ENCODE peak calls at places on chromosomes 3 and 15, in five cellular contexts. X, F, O, L and Z are unnamed samples. For H3K4me1, the result is how much of the 10 kb centered on the place peaks cover.

GRCh38 chr3:79881431-79881830 is 113.6 kb upstream of the ROBO1 start:
- DNase-seq in X (no peak), F (no peak), O (no peak), L (no peak), Z (no peak)

GRCh38 chr3:191775451-191776233 is 314.7 kb downstream of the PYDC2 start:
- DNase-seq in X (no peak), F (no peak), O (no peak), L (no peak), Z (no peak)

GRCh38 chr15:43975326-43975725 is 148.5 kb downstream of the WDR76 start:
- DNase-seq in X (no peak), F (no peak), O (no peak), L (no peak), Z (no peak)

GRCh38 chr3:129602309-129602708 is 4.2 kb downstream of the PLXND1 start:
- DNase-seq in X (no peak), F (no peak), O (no peak), L (no peak), Z (no peak)

GRCh38 chr3:41900265-41900664 is 61.6 kb downstream of the ULK4 start:
- DNase-seq in X (no peak), F (peak), O (no peak), L (no peak), Z (no peak)

GRCh38 chr3:71542548-71543370 is 40.8 kb downstream of the FOXP1 start:
- DNase-seq in X (peak), F (peak), O (peak), L (peak), Z (peak)

GRCh38 chr3:168648321-168648720 is 552.6 kb upstream of the GOLIM4 start:
- DNase-seq in X (no peak), F (no peak), O (no peak), L (no peak), Z (no peak)

GRCh38 chr15:85133709-85134108 is 152.1 kb downstream of the PDE8A start:
- DNase-seq in X (no peak), F (no peak), O (no peak), L (no peak), Z (no peak)

GRCh38 chr15:82903511-82903910 is 49.0 kb downstream of the HOMER2 start:
- DNase-seq in X (no peak), F (no peak), O (no peak), L (no peak), Z (no peak)

GRCh38 chr3:28890373-28890772 is 390.5 kb upstream of the RBMS3 start:
- DNase-seq in X (no peak), F (no peak), O (no peak), L (no peak), Z (no peak)

GRCh38 chr15:51288143-51289065 is 50.0 kb downstream of the CYP19A1 start:
- DNase-seq in X (no peak), F (no peak), O (no peak), L (peak), Z (no peak)

GRCh38 chr15:96974761-96975160 is 644.3 kb downstream of the NR2F2 start:
- DNase-seq in X (no peak), F (no peak), O (no peak), L (no peak), Z (no peak)

GRCh38 chr3:27253831-27254230 is 115.4 kb downstream of the NEK10 start:
- DNase-seq in X (peak), F (peak), O (peak), L (peak), Z (no peak)

GRCh38 chr3:79326642-79327041 is 441.2 kb downstream of the ROBO1 start:
- DNase-seq in X (no peak), F (no peak), O (no peak), L (no peak), Z (no peak)

GRCh38 chr3:170584585-170585007 is 1.3 kb downstream of the SLC7A14 start:
- DNase-seq in X (peak), F (peak), O (peak), L (peak), Z (no peak)

GRCh38 chr15:99010743-99011142 is 3.2 kb upstream of the PGPEP1L start:
- DNase-seq in X (no peak), F (no peak), O (no peak), L (no peak), Z (no peak)

GRCh38 chr3:169627073-169627472 is 36.4 kb downstream of the MECOM start:
- DNase-seq in X (no peak), F (no peak), O (no peak), L (no peak), Z (no peak)

GRCh38 chr15:92910451-92910850 is 10.3 kb downstream of the CHD2 start:
- DNase-seq in X (no peak), F (no peak), O (no peak), L (no peak), Z (no peak)

GRCh38 chr3:124053871-124054270 is 61.9 kb upstream of the ROPN1 start:
- DNase-seq in X (no peak), F (no peak), O (no peak), L (no peak), Z (no peak)

GRCh38 chr3:10977864-10978510 is 14.6 kb upstream of the SLC6A1 start:
- DNase-seq in X (no peak), F (no peak), O (no peak), L (no peak), Z (no peak)

GRCh38 chr3:157156844-157157635 is 2.9 kb downstream of the CCNL1 start:
- DNase-seq in X (no peak), F (no peak), O (no peak), L (peak), Z (no peak)

GRCh38 chr3:170745211-170745718 is 124.7 kb downstream of the RPL22L1 start:
- DNase-seq in X (no peak), F (no peak), O (no peak), L (no peak), Z (no peak)

GRCh38 chr15:55343168-55343567 is 24.1 kb downstream of the PIGB start:
- DNase-seq in X (no peak), F (no peak), O (no peak), L (no peak), Z (no peak)

GRCh38 chr15:75928680-75929608 is 25.3 kb downstream of the FBXO22 start:
- DNase-seq in X (no peak), F (peak), O (no peak), L (peak), Z (no peak)

GRCh38 chr3:132879651-132880050 is 157.4 kb upstream of the NPHP3 start:
- DNase-seq in X (no peak), F (no peak), O (no peak), L (no peak), Z (no peak)

GRCh38 chr3:13093687-13094086 is 20.5 kb upstream of the IQSEC1 start:
- DNase-seq in X (no peak), F (no peak), O (no peak), L (no peak), Z (no peak)

GRCh38 chr3:188605231-188605630 is 451.3 kb downstream of the LPP start:
- DNase-seq in X (no peak), F (no peak), O (no peak), L (no peak), Z (no peak)

GRCh38 chr15:91973481-91973880 is 120.0 kb downstream of the SLCO3A1 start:
- DNase-seq in X (no peak), F (no peak), O (no peak), L (no peak), Z (no peak)

GRCh38 chr3:81699921-81700320 is 61.5 kb downstream of the GBE1 start:
- DNase-seq in X (no peak), F (no peak), O (no peak), L (no peak), Z (no peak)

GRCh38 chr3:124140751-124141150 is 148.8 kb upstream of the ROPN1 start:
- DNase-seq in X (no peak), F (no peak), O (no peak), L (no peak), Z (no peak)

GRCh38 chr3:102514241-102514640 is 79.4 kb downstream of the ZPLD1 start:
- DNase-seq in X (no peak), F (no peak), O (no peak), L (no peak), Z (no peak)

GRCh38 chr3:15295506-15295905 is 36.9 kb downstream of the SH3BP5 start:
- DNase-seq in X (no peak), F (no peak), O (no peak), L (no peak), Z (no peak)

GRCh38 chr3:189304465-189305341 is 132.9 kb downstream of the TPRG1 start:
- DNase-seq in X (peak), F (no peak), O (peak), L (peak), Z (no peak)

GRCh38 chr3:46087871-46088270 is 60.6 kb upstream of the XCR1 start:
- DNase-seq in X (peak), F (no peak), O (no peak), L (peak), Z (no peak)

GRCh38 chr3:193129607-193130006 is 111.4 kb upstream of the PLAAT1 start:
- DNase-seq in X (no peak), F (peak), O (no peak), L (no peak), Z (no peak)

GRCh38 chr3:195070321-195070720 is 200.6 kb downstream of the XXYLT1 start:
- DNase-seq in X (peak), F (no peak), O (no peak), L (peak), Z (no peak)

GRCh38 chr15:81052046-81052445 is 51.3 kb downstream of the TLNRD1 start:
- DNase-seq in X (no peak), F (no peak), O (no peak), L (no peak), Z (no peak)

GRCh38 chr15:66221126-66221525 is 32.4 kb downstream of the MEGF11 start:
- DNase-seq in X (no peak), F (no peak), O (no peak), L (no peak), Z (no peak)
- TF ChIP-seq CTCF in X (no peak), F (no peak), O (no peak), L (no peak), Z (no peak)

DNA sequence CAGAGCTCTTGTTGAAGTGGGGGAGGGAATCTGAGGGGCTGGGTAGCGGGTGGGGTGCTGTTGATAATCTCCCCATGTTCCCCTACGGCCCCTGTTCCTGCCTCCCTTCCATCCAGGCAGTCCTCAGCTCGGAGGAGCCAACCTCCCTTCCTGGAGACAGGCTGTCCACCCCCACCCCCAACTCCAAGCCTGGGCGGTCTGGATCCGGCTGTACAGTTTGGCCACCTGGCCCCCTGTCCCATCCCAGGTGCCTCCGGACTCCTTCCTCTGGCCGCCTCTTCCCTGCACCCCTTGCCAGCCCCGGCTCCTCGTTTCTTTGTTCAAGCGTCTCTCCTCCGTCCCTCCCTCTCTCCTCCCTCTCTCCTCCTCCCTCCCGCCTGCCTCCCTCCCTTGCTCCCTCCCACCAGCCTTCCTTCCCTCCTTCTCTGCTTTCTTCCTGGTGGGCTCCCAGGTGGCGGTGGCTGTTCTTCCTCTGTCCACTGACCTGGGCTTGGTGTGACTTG is 1.9 kb downstream of the SEMA3F start:
- DNase-seq in X (no peak), F (no peak), O (no peak), L (peak), Z (no peak)
- H3K4me1 ChIP-seq in X (under half), F (under half), O (under half), L (under half), Z (half or more)

DNA sequence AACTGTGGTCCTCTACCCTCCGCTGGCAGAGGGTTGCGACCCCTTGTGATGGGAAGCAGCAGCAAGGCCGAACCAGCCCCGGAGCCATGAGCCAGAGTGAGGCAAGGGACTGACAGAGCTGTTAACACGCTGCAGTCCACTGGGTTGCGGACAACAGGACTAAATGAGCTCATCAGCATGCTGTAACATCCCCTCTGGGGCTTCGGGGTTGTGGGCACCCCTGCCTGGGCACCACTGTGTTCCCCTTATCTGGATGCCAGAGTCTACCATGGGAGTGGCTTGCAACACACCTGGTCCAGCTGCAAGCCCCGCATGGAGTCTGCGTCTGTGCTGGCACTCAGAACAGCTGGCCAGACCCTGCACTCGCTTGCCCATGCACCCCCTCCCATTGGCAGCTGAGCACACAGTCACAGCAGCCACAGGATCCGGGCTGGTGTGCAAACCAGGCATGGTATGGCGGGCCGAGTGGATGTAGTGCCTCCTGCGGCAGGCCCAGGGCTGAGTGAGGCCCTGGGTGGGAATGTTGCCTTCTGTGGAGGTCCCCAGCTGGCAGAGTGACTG is 404.2 kb downstream of the PLCL2 start:
- DNase-seq in X (no peak), F (no peak), O (no peak), L (no peak), Z (no peak)
- TF ChIP-seq CTCF in X (no peak), F (no peak), O (no peak), L (no peak), Z (no peak)

GRCh38 chr15:48695088-48695834 is 49.8 kb upstream of the FBN1 start:
- DNase-seq in X (no peak), F (no peak), O (no peak), L (no peak), Z (no peak)
- H3K4me1 ChIP-seq in X (under half), F (under half), O (under half), L (under half), Z (under half)

DNA sequence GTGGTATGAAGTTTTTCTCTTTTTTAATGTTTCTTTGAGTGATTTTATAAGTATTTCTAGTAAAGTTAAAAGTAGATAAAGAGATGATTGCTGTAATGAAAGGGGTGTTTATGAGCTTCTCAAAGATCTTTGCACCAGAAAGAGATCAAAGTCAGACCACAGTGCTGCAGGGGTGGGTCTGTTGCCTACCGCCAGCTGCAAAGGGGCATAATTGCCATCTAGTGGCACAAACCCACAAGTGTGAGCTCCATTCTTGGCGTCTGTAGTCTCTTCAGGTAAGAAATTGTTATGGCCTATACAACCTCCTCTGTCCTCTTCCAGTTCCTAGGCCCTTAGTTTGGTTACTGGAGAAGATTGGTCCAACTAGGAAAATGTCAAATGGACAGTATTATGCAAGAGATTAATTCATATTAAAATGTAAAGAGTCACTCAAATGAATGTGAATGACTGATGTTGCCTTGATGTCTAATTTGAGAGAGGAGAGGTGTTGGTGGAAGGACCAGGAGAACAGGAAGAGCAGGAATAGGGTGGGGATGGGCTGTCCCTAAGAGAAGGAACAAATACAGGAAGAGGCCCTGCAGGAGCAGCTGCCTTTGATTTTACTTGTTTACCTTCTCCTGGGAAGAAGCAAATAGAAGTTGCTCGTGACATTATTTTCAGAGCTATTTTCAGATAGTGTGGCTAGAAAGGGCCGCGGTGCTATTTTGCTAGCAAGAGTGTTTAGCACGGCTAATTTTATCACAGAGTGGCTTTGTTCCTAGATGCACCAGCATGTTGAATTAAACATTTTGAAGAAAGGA is 53.0 kb upstream of the GSK3B start:
- DNase-seq in X (peak), F (no peak), O (no peak), L (peak), Z (no peak)
- TF ChIP-seq CTCF in X (peak), F (no peak), O (peak), L (peak), Z (no peak)